ENCODE peak calls at places on chromosome 7, in five cellular contexts. J is GM12878, Z is HepG2, N is stomach, R is K562. G is an unnamed sample.

GRCh38 chr7:81333004-81333403 is 414.2 kb upstream of the SEMA3C start:
- DNase-seq in J (no peak), Z (no peak), N (no peak), R (no peak), G (no peak)

GRCh38 chr7:47034180-47034579 is 547.7 kb downstream of the TNS3 start:
- DNase-seq in J (no peak), Z (no peak), N (no peak), R (no peak), G (no peak)

GRCh38 chr7:154627571-154628290 is 375.2 kb downstream of the PAXIP1 start:
- DNase-seq in J (no peak), Z (no peak), N (no peak), R (no peak), G (no peak)

GRCh38 chr7:117193564-117193963 is 129.3 kb downstream of the WNT2 start:
- DNase-seq in J (no peak), Z (no peak), N (no peak), R (no peak), G (no peak)

GRCh38 chr7:47636111-47636692 is 54.3 kb upstream of the TNS3 start:
- DNase-seq in J (no peak), Z (peak; percentile 41), N (no peak), R (no peak), G (no peak)

GRCh38 chr7:120961638-120962173 is 11.1 kb downstream of the ING3 start:
- DNase-seq in J (no peak), Z (no peak), N (no peak), R (no peak), G (no peak)

GRCh38 chr7:98286701-98287485 is 5.4 kb downstream of the BRI3 start:
- DNase-seq in J (no peak), Z (no peak), N (peak; percentile 46), R (no peak), G (no peak)

GRCh38 chr7:18408461-18408860 is 87.1 kb upstream of the HDAC9 start:
- DNase-seq in J (no peak), Z (no peak), N (no peak), R (no peak), G (no peak)

GRCh38 chr7:98284335-98285036 is 3.0 kb downstream of the BRI3 start:
- DNase-seq in J (no peak), Z (peak; percentile 51), N (peak; percentile 85), R (no peak), G (peak; percentile 89)

GRCh38 chr7:94656925-94657731 is 1.2 kb upstream of the SGCE start:
- DNase-seq in J (no peak), Z (no peak), N (no peak), R (no peak), G (no peak)

GRCh38 chr7:153061913-153062528 is 302.5 kb downstream of the ACTR3B start:
- DNase-seq in J (no peak), Z (peak; percentile 3), N (no peak), R (peak; percentile 41), G (no peak)

GRCh38 chr7:153065021-153065420 is 305.5 kb downstream of the ACTR3B start:
- DNase-seq in J (no peak), Z (peak; percentile 30), N (no peak), R (no peak), G (no peak)

GRCh38 chr7:153066711-153067110 is 307.2 kb downstream of the ACTR3B start:
- DNase-seq in J (no peak), Z (no peak), N (no peak), R (no peak), G (no peak)
- TF ChIP-seq EP300 in J (no peak), Z (no peak), N (no peak), R (no peak), G (no peak)

DNA sequence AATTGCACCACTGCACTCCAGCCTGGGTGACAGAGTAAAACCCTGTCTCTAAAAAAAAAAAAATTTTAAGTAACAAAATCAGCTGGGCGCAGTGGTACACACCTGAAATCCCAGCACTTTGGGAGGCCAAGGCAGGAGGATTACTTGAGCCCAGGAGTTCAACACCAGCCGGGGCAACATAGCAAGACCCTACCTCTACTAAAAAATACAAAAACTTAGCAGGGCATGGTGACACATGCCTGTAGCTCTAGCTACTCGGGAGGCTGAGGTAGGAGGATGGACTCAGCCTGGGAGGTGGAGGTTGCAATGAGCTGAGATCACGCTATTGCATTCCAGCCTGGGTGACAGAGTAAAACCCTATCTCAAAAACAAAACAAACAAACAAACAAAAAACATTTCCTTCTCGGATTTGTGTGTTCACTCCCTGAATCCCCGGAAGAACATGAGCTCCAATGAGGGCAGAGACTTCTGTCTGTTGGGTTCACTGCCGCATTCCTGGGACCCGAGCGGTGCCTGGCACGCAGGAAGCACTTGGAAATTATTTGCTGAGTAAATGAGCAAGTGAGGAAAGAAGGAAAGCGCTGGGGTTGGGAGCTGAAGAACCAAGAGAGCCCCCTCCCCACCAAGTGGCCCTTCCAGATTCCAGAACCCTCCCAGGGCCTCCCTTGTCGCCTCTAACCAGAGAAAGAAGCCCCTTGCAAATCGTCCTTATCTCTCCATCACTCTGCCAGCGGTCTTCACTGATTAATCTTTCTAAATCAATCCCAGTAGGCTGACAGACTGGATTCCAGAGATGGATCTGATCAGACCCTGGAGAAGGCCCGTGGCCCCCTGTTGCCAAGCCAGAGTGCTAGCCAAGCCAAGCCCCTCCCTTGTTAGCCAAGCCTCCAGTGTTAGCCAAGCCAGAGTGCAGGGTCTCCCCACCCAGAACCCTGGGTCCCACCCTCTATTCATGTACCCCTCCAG is 6.2 kb downstream of the TNRC18 start:
- DNase-seq in J (no peak), Z (no peak), N (peak; percentile 71), R (no peak), G (no peak)
- H3K4me3 ChIP-seq in J (no peak overlapping the region), Z (peak overlapping the region; percentile 96), N (peak overlapping the region; percentile 93), R (no peak overlapping the region), G (peak overlapping the region; percentile 82)

GRCh38 chr7:23298885-23299769 is at the start of gene MALSU1:
- DNase-seq in J (peak; percentile 89), Z (peak; percentile 96), N (peak; percentile 98), R (peak; percentile 94), G (peak; percentile 98)

GRCh38 chr7:23295401-23295697 is 3.8 kb upstream of the MALSU1 start:
- DNase-seq in J (no peak), Z (no peak), N (no peak), R (no peak), G (no peak)

GRCh38 chr7:23294549-23295400 is 4.4 kb upstream of the MALSU1 start:
- DNase-seq in J (no peak), Z (peak; percentile 93), N (no peak), R (no peak), G (no peak)

GRCh38 chr7:23299770-23300300 is 696 bp downstream of the MALSU1 start:
- DNase-seq in J (no peak), Z (peak; percentile 10), N (no peak), R (peak; percentile 21), G (no peak)

DNA sequence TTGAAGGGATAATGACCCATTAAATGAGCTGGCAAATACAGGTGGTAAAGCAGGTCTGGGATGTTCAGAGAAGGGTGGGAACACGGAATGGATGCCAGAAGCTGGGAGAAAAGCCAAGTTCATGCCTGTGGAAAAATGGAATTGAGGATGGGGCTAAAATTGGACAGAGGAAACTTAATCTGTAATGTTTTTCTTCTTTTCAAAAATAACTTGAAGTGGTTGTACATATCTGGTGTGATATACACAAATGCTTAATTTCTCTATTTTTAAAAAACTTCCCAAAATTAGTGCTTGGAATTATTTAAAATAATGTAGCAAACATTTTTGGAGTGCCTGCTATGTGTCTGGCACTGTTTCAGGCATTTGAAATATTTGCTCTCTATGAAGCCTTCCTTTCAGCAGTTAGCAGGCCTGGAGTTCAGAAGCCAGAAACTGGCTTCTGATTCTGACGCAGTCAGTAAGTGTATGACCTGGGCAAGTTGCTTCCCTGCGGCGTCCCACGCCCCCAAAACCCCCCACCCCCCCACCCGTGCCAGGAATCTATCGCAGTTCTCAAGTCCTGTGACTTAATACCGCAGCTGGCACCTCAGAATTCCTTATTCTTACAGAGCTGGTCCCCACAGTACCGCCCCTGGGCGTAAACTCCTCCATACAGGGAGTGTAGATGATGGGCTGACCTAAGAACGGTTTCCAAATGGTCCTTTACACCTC is 843 bp upstream of the MALSU1 start:
- DNase-seq in J (no peak), Z (peak; percentile 45), N (no peak), R (no peak), G (no peak)
- TF ChIP-seq EP300 in J (no peak), Z (no peak), N (no peak), R (no peak), G (no peak)

DNA sequence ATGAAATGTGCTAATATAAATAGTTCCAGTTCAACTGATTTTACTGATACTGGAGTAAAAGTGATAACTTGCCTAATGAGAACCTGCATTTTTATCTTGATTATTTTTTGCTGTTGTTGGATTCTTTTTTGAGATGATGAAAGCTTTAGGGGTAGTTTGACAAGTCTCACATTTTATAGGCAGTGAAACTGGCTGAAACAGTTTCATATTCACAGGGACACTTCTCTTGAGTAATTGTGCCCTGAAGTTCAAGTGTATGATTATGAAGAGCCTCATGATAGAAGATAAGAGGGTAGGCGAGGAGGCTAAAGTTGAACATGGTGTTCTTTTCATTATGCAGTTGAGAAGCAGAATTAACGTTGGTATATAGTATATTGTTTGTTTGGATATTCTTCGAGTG is 5.1 kb downstream of the AUTS2 start:
- DNase-seq in J (no peak), Z (no peak), N (no peak), R (no peak), G (no peak)
- H3K4me3 ChIP-seq in J (peak overlapping the region; percentile 53), Z (no peak overlapping the region), N (no peak overlapping the region), R (no peak overlapping the region), G (no peak overlapping the region)

G was measured in suprapubic skin.